ENCODE peak calls at places on chromosome 19, in six cellular contexts. E is COR-L47; D is GM06990; H is endothelial cell; C is stimulated activated CD8-positive, alpha-beta memory T cell treated with anti-CD3 and anti-CD28 coated beads, Interleukin-4, amount 100 ng/mL, for 1 hour; M is activated gamma-delta T cell. R is an unnamed sample.

GRCh38 chr19:3908266-3909054 is 24.4 kb upstream of the NMRK2 start:
- DNase-seq in M (no peak), H (no peak), E (no peak), C (no peak), D (no peak), R (no peak)

GRCh38 chr19:12077375-12077774 is 12.8 kb downstream of the ZNF844 start:
- DNase-seq in E (no peak), M (no peak), D (no peak), C (no peak), H (no peak), R (no peak)

GRCh38 chr19:55580628-55581144 is at the start of gene ZNF579:
- DNase-seq in M (no peak), C (peak), E (peak), H (peak), D (peak), R (peak)

GRCh38 chr19:19434483-19435045 is 29.1 kb downstream of the GATAD2A start:
- DNase-seq in D (no peak), E (no peak), M (no peak), C (no peak), H (no peak), R (no peak)

GRCh38 chr19:36972594-36972993 is 56.5 kb downstream of the ZNF568 start:
- DNase-seq in M (no peak), H (no peak), C (no peak), E (no peak), D (no peak), R (no peak)

GRCh38 chr19:16587031-16588023 is 15.1 kb upstream of the SLC35E1 start:
- DNase-seq in C (no peak), E (no peak), D (peak), M (peak), H (no peak), R (no peak)

GRCh38 chr19:41029524-41030432 is 38.7 kb downstream of the CYP2B6 start:
- DNase-seq in E (no peak), M (no peak), C (no peak), D (no peak), H (no peak), R (no peak)

GRCh38 chr19:5624154-5624663 is 1.3 kb downstream of the SAFB start:
- DNase-seq in H (peak), M (no peak), E (no peak), D (no peak), C (no peak), R (no peak)

GRCh38 chr19:40718774-40719391 is 2.0 kb downstream of the ITPKC start:
- DNase-seq in H (peak), D (peak), C (no peak), E (no peak), M (no peak), R (no peak)

GRCh38 chr19:925087-925911 is 536 bp upstream of the ARID3A start:
- DNase-seq in D (peak), H (peak), E (peak), M (peak), C (no peak), R (peak)

GRCh38 chr19:13234518-13234917 is 84.3 kb downstream of the IER2 start:
- DNase-seq in C (no peak), M (no peak), H (no peak), E (no peak), D (peak), R (peak)

GRCh38 chr19:47363758-47364529 is 14.8 kb downstream of the DHX34 start:
- DNase-seq in M (no peak), E (no peak), C (no peak), H (peak), D (no peak), R (no peak)